ENCODE peak calls at places on chromosomes 7 and 10, in four cellular contexts. B is G401; S is stimulated activated CD8-positive, alpha-beta memory T cell treated with anti-CD3 and anti-CD28 coated beads, Interleukin-2, amount 100 ng/mL, for 1 hour; L is activated naive CD4-positive, alpha-beta T cell treated with anti-CD3 and anti-CD28 coated beads, Interleukin-2, amount 10 ng/mL, durations not matched to agents 7 days and 5 days. P is an unnamed sample.

GRCh38 chr7:24757799-24758275 is 573 bp upstream of the GSDME start:
- DNase-seq in S (no peak), B (no peak), L (no peak), P (no peak)

GRCh38 chr10:49162063-49162462 is 26.1 kb downstream of the TMEM273 start:
- DNase-seq in L (no peak), B (no peak), S (no peak), P (no peak)

GRCh38 chr7:130907439-130907838 is 173.4 kb upstream of the KLF14 start:
- DNase-seq in S (no peak), L (no peak), B (no peak), P (no peak)

GRCh38 chr7:98324782-98325181 is 43.3 kb downstream of the BRI3 start:
- DNase-seq in L (no peak), B (no peak), S (no peak), P (no peak)

GRCh38 chr10:100101526-100102076 is 19.9 kb upstream of the CPN1 start:
- DNase-seq in L (no peak), S (no peak), B (no peak), P (no peak)

GRCh38 chr7:113175525-113176097 is 57.3 kb upstream of the SMIM30 start:
- DNase-seq in L (no peak), S (no peak), B (no peak), P (no peak)

GRCh38 chr7:80277434-80278427 is 143.1 kb downstream of the GNAI1 start:
- DNase-seq in B (no peak), S (no peak), L (no peak), P (no peak)

GRCh38 chr10:95880704-95881103 is 27.1 kb upstream of the CC2D2B start:
- DNase-seq in B (no peak), S (no peak), L (no peak), P (no peak)

GRCh38 chr10:66398653-66399052 is 527.2 kb upstream of the LRRTM3 start:
- DNase-seq in B (no peak), S (no peak), L (no peak), P (no peak)

GRCh38 chr7:133681529-133681928 is 428.7 kb downstream of the EXOC4 start:
- DNase-seq in L (no peak), B (no peak), S (no peak), P (no peak)

GRCh38 chr7:108415821-108416536 is 40.3 kb downstream of the NRCAM start:
- DNase-seq in B (peak; percentile 49), S (no peak), L (no peak), P (peak; percentile 57)

GRCh38 chr10:21976739-21977138 is 26.8 kb downstream of the DNAJC1 start:
- DNase-seq in L (no peak), S (no peak), B (no peak), P (no peak)